ENCODE peak calls at places on chromosomes 6 and 20, in nine cellular contexts. H is fibroblast of mammary gland, A is IMR-90, O is cardiac muscle cell, W is HFF-Myc, T is brain microvascular endothelial cell, Q is vagina, J is cardiac fibroblast, G is ovary. C is an unnamed sample.

GRCh38 chr6:110334425-110335158 is 23.6 kb downstream of the METTL24 start:
- DNase-seq in H (no peak), A (no peak), O (no peak), W (no peak), T (no peak), Q (no peak), J (no peak), G (no peak), C (no peak)

GRCh38 chr6:137363805-137364138 is 130.4 kb downstream of the OLIG3 start:
- DNase-seq in H (peak; percentile 58), A (no peak), O (no peak), W (no peak), T (peak; percentile 11), Q (no peak), J (peak; percentile 53), G (no peak), C (no peak)

GRCh38 chr6:73710470-73710869 is 14.5 kb downstream of the CD109 start:
- DNase-seq in H (peak; percentile 85), A (peak; percentile 68), O (peak; percentile 47), W (peak; percentile 75), T (peak; percentile 71), Q (no peak), J (peak; percentile 71), G (no peak), C (peak; percentile 65)

GRCh38 chr6:86558318-86558717 is 379.0 kb upstream of the HTR1E start:
- DNase-seq in H (no peak), A (no peak), O (no peak), W (no peak), T (no peak), Q (no peak), J (no peak), G (no peak), C (no peak)

GRCh38 chr6:49336514-49337131 is 126.4 kb downstream of the MMUT start:
- DNase-seq in H (no peak), A (peak; percentile 18), O (peak; percentile 92), W (no peak), T (peak; percentile 23), Q (no peak), J (peak; percentile 54), G (no peak), C (no peak)

GRCh38 chr6:167872538-167873210 is 46.0 kb downstream of the AFDN start:
- DNase-seq in H (peak; percentile 19), A (peak; percentile 47), O (no peak), W (no peak), T (no peak), Q (no peak), J (peak; percentile 17), G (no peak), C (peak; percentile 18)

GRCh38 chr20:50690979-50691584 is at the start of gene RIPOR3:
- DNase-seq in H (peak; percentile 24), A (no peak), O (peak; percentile 49), W (no peak), T (no peak), Q (no peak), J (no peak), G (peak; percentile 45), C (no peak)

GRCh38 chr20:25276533-25277050 is 28.7 kb downstream of the PYGB start:
- DNase-seq in H (no peak), A (no peak), O (no peak), W (no peak), T (no peak), Q (no peak), J (no peak), G (peak; percentile 14), C (no peak)

GRCh38 chr6:18340781-18341551 is 46.2 kb upstream of the RNF144B start:
- DNase-seq in H (no peak), A (no peak), O (no peak), W (no peak), T (no peak), Q (no peak), J (no peak), G (no peak), C (no peak)

GRCh38 chr20:33299111-33299603 is 16.1 kb downstream of the BPIFB1 start:
- DNase-seq in H (peak; percentile 35), A (peak; percentile 23), O (peak; percentile 65), W (no peak), T (peak; percentile 33), Q (no peak), J (peak; percentile 60), G (peak; percentile 27), C (no peak)

DNA sequence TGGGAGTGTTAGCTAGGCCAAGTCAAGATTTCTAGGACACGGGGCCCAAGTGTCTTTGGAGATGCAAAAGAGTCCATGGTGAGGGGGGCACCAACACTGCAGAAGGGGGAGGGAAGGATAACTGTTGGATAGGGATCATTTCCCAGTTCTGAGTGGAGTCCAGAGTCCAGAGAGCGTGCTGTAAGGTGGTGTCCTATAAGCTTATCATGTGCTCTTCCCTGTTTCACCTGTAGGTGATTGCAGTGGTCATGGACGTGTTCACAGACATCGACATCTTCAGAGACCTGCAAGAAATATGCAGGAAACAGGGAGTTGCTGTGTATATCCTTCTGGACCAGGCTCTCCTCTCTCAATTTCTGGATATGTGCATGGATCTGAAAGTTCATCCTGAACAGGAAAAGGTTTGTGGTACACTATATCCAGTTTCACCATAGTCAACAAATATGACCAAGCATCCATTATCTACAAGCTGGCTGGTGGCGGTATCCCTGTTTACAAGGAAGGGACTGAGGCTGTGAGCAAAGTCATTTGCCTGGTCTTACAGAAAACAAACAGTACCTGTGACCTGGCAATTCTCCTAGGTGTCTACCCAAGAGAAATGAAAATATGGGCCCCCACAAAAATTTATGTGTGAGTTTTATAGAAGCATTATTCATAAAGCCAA is 15.6 kb downstream of the FAM83D start:
- DNase-seq in H (no peak), A (no peak), O (no peak), W (no peak), T (no peak), Q (no peak), J (no peak), G (no peak), C (no peak)
- TF ChIP-seq CTCF in H (no peak), A (no peak), O (no peak), W (no peak), T (peak; percentile 28), Q (no peak), J (no peak), G (no peak), C (peak; percentile 20)

DNA sequence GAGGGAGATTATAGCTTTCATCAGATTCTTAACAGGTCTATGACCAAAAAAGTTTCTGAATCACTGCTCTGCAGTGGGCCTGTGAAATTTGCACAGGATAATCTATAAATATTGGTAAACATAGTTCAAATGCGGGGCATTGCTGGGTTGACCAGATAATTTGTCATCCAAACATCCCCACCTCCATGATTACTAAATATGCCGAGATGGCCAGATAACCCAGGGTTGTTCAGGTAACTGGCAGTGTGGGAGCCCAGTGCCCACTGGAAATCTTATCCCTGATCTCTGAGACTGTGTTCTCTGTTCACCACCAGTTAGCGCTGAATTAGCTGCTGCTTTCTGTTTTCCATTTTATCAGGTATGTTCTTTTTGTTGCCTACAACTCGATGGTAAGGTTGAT is 21.4 kb downstream of the PTK7 start:
- DNase-seq in H (no peak), A (no peak), O (no peak), W (no peak), T (no peak), Q (no peak), J (no peak), G (no peak), C (no peak)
- H3K4me3 ChIP-seq in H (no peak overlapping the region), A (no peak overlapping the region), O (no peak overlapping the region), W (no peak overlapping the region), T (no peak overlapping the region), Q (no peak overlapping the region), J (no peak overlapping the region), G (no peak overlapping the region), C (no peak overlapping the region)

GRCh38 chr6:31712296-31712695 is 2.9 kb upstream of the LY6G6D start:
- DNase-seq in H (no peak), A (no peak), O (no peak), W (no peak), T (no peak), Q (no peak), J (no peak), G (no peak), C (no peak)
- TF ChIP-seq CTCF in H (no peak), A (no peak), O (no peak), W (peak; percentile 4), T (peak; percentile 17), Q (no peak), J (no peak), G (no peak), C (no peak)

GRCh38 chr6:33584700-33585402 is 4.8 kb upstream of the BAK1 start:
- DNase-seq in H (no peak), A (no peak), O (no peak), W (no peak), T (no peak), Q (no peak), J (no peak), G (no peak), C (no peak)
- H3K4me3 ChIP-seq in H (no peak overlapping the region), A (no peak overlapping the region), O (no peak overlapping the region), W (no peak overlapping the region), T (no peak overlapping the region), Q (no peak overlapping the region), J (no peak overlapping the region), G (no peak overlapping the region), C (no peak overlapping the region)

GRCh38 chr6:24910331-24910849 is 25.4 kb downstream of the RIPOR2 start:
- DNase-seq in H (no peak), A (no peak), O (peak; percentile 33), W (no peak), T (no peak), Q (no peak), J (peak; percentile 11), G (peak; percentile 28), C (no peak)
- TF ChIP-seq CTCF in H (no peak), A (no peak), O (peak; percentile 38), W (peak; percentile 31), T (peak; percentile 31), Q (no peak), J (no peak), G (no peak), C (peak; percentile 13)

C was measured in astrocyte of the cerebellum.